ENCODE peak calls at places on chromosomes 2 and 18, in five cellular contexts. Y, L, N, T and H are unnamed samples.

GRCh38 chr18:62109676-62110075 is 77.2 kb downstream of the PIGN start:
- DNase-seq in Y (no peak), L (no peak), N (no peak), T (no peak), H (no peak)

GRCh38 chr2:40043641-40044040 is 264.6 kb upstream of the THUMPD2 start:
- DNase-seq in Y (no peak), L (no peak), N (no peak), T (no peak), H (no peak)

GRCh38 chr2:51734115-51734514 is 702.2 kb upstream of the NRXN1 start:
- DNase-seq in Y (no peak), L (no peak), N (no peak), T (peak; percentile 59), H (no peak)

GRCh38 chr2:48707466-48707865 is 48.1 kb downstream of the LHCGR start:
- DNase-seq in Y (no peak), L (no peak), N (peak; percentile 70), T (peak; percentile 70), H (no peak)

GRCh38 chr2:120495586-120495985 is 149.7 kb downstream of the INHBB start:
- DNase-seq in Y (no peak), L (no peak), N (no peak), T (no peak), H (no peak)

GRCh38 chr18:9321017-9321452 is 13.5 kb upstream of the TWSG1 start:
- DNase-seq in Y (no peak), L (no peak), N (no peak), T (no peak), H (no peak)

GRCh38 chr2:164314148-164314547 is 307.1 kb downstream of the GRB14 start:
- DNase-seq in Y (no peak), L (no peak), N (no peak), T (peak; percentile 17), H (no peak)

GRCh38 chr2:232434091-232434490 is 21.9 kb upstream of the ALPI start:
- DNase-seq in Y (no peak), L (no peak), N (no peak), T (no peak), H (no peak)

GRCh38 chr18:43869451-43870008 is 592.2 kb upstream of the SYT4 start:
- DNase-seq in Y (no peak), L (no peak), N (no peak), T (no peak), H (no peak)

GRCh38 chr2:218286570-218287459 is 5.5 kb downstream of the TMBIM1 start:
- DNase-seq in Y (peak; percentile 85), L (peak; percentile 34), N (peak; percentile 97), T (peak; percentile 97), H (peak; percentile 89)

GRCh38 chr2:40257812-40258457 is 194.0 kb downstream of the SLC8A1 start:
- DNase-seq in Y (no peak), L (no peak), N (no peak), T (no peak), H (no peak)

GRCh38 chr2:238155051-238155760 is 3.6 kb upstream of the ERFE start:
- DNase-seq in Y (no peak), L (no peak), N (peak; percentile 40), T (no peak), H (no peak)

GRCh38 chr2:200156140-200156858 is 150.2 kb upstream of the SPATS2L start:
- DNase-seq in Y (peak; percentile 25), L (no peak), N (no peak), T (peak; percentile 95), H (no peak)

GRCh38 chr2:7915302-7916200 is 766.3 kb upstream of the ID2 start:
- DNase-seq in Y (no peak), L (no peak), N (no peak), T (no peak), H (no peak)

GRCh38 chr2:191811807-191812602 is 34.9 kb downstream of the CAVIN2 start:
- DNase-seq in Y (peak; percentile 49), L (peak; percentile 69), N (peak; percentile 60), T (peak; percentile 55), H (peak; percentile 33)
- TF ChIP-seq CTCF in Y (peak; percentile 74), L (peak; percentile 94), N (peak; percentile 67), T (peak; percentile 68), H (peak; percentile 88)

DNA sequence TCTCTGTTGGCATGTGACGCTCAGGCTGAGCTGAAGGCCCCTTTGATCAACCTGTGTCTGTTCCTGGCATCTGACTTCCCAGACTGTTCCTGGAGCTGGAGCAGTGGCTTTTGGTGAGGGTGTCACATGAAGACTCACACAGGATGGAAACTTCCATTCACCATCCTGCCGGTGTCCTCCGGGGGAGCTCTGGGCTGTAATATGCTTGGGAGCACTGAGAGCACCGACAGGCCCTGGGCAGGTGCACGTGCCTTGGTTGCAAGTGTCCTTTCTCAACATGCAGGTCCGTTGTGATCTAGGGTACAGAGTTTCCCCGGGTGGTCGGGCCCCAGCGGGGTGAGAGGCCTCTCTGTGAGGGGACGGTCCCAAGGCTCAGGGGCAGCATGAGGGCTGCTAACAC is 24.8 kb upstream of the GBX2 start:
- DNase-seq in Y (no peak), L (no peak), N (no peak), T (no peak), H (no peak)
- TF ChIP-seq CTCF in Y (no peak), L (no peak), N (no peak), T (no peak), H (no peak)

DNA sequence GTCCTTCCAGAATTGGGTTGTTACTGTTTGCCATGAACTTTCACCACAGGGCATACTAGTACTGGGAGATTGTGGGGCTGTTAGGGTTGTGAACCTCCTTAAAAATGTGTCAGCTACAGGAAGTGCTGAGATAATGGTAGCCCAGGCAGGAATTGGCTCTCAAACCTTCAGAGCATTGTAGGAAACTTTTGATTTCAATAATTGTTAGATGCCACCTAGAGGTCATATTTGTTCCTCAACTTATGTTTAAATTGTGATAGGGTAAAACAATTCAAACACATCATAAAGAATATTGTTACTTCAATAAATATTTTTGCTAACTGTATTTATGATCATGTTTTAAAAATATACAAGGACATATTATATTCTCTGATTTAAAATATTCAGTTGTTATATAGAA is 594.6 kb downstream of the ADCYAP1 start:
- DNase-seq in Y (no peak), L (no peak), N (no peak), T (no peak), H (no peak)
- TF ChIP-seq CTCF in Y (no peak), L (peak; percentile 37), N (no peak), T (no peak), H (no peak)

GRCh38 chr18:64017870-64018269 is 48.0 kb downstream of the SERPINB8 start:
- DNase-seq in Y (no peak), L (no peak), N (no peak), T (peak; percentile 37), H (no peak)
- TF ChIP-seq CTCF in Y (no peak), L (peak; percentile 79), N (peak; percentile 30), T (no peak), H (peak; percentile 63)

GRCh38 chr18:5237083-5237722 is 40.1 kb upstream of the AKAIN1 start:
- DNase-seq in Y (no peak), L (no peak), N (no peak), T (no peak), H (peak; percentile 15)

GRCh38 chr18:5239447-5239846 is 42.4 kb upstream of the AKAIN1 start:
- DNase-seq in Y (no peak), L (no peak), N (no peak), T (no peak), H (no peak)

GRCh38 chr18:5238371-5238758 is 41.3 kb upstream of the AKAIN1 start:
- DNase-seq in Y (peak; percentile 23), L (peak; percentile 19), N (peak; percentile 85), T (no peak), H (peak; percentile 25)

GRCh38 chr18:5237723-5238370 is 40.8 kb upstream of the AKAIN1 start:
- DNase-seq in Y (peak; percentile 84), L (peak; percentile 80), N (peak; percentile 88), T (peak; percentile 67), H (peak; percentile 89)
- TF ChIP-seq CTCF in Y (no peak), L (peak; percentile 34), N (peak; percentile 40), T (peak; percentile 29), H (peak; percentile 67)